ENCODE peak calls at places on chromosomes 13 and 19, in seven cellular contexts. J is sigmoid colon; C is K562; Y is IMR-90; P is mesendoderm; S is CD8-positive, alpha-beta memory T cell; Z is left lung. O is an unnamed sample.

GRCh38 chr13:69565334-69565733 is 542.3 kb upstream of the ATXN8OS start:
- DNase-seq in Y (no peak), Z (no peak), J (no peak), S (no peak), C (peak), P (peak), O (no peak)

GRCh38 chr13:33649212-33649917 is 168.6 kb upstream of the RFC3 start:
- DNase-seq in C (no peak), Y (peak), Z (no peak), P (no peak), J (no peak), S (no peak), O (no peak)

GRCh38 chr13:62250501-62251175 is 835.0 kb upstream of the PCDH20 start:
- DNase-seq in J (no peak), Z (no peak), P (no peak), C (no peak), Y (no peak), S (no peak), O (no peak)

GRCh38 chr13:37226966-37227365 is 121.5 kb upstream of the CSNK1A1L start:
- DNase-seq in Z (no peak), J (no peak), S (no peak), P (no peak), Y (peak), C (no peak), O (no peak)

GRCh38 chr19:7500811-7501450 is 12.1 kb upstream of the PEX11G start:
- DNase-seq in S (no peak), P (peak), Z (peak), J (no peak), C (peak), Y (peak), O (no peak)

GRCh38 chr19:54114340-54114826 is 1.1 kb downstream of the TFPT start:
- DNase-seq in Y (peak), Z (peak), J (no peak), S (peak), P (no peak), C (no peak), O (peak)

GRCh38 chr19:44785993-44786392 is 8.3 kb downstream of the CBLC start:
- DNase-seq in Y (no peak), C (no peak), S (no peak), Z (no peak), P (no peak), J (no peak), O (no peak)

GRCh38 chr13:104773775-104774174 is 1707.6 kb upstream of the SLC10A2 start:
- DNase-seq in J (no peak), S (no peak), C (no peak), Y (peak), Z (no peak), P (peak), O (no peak)

GRCh38 chr13:111286162-111286561 is 34.3 kb upstream of the TEX29 start:
- DNase-seq in Y (no peak), P (peak), C (no peak), Z (no peak), J (no peak), S (no peak), O (no peak)

GRCh38 chr19:34642241-34642640 is 34.7 kb downstream of the SCGB2B2 start:
- DNase-seq in P (no peak), J (no peak), C (no peak), Z (no peak), S (no peak), Y (no peak), O (no peak)

GRCh38 chr19:9934132-9934950 is 2.0 kb downstream of the OLFM2 start:
- DNase-seq in S (peak), Y (peak), P (peak), C (peak), Z (peak), J (peak), O (peak)

GRCh38 chr19:10412257-10412977 is 7.9 kb upstream of the PDE4A start:
- DNase-seq in C (no peak), P (no peak), S (no peak), J (no peak), Y (no peak), Z (no peak), O (no peak)

GRCh38 chr19:45069056-45069455 is 7.2 kb downstream of the ZNF296 start:
- DNase-seq in C (no peak), P (peak), Z (no peak), Y (no peak), S (no peak), J (no peak), O (no peak)

GRCh38 chr19:11767633-11768133 is 883 bp downstream of the ZNF441 start:
- DNase-seq in Y (peak), Z (peak), J (peak), P (peak), S (peak), C (peak), O (no peak)

GRCh38 chr19:3398114-3398899 is 31.9 kb downstream of the NFIC start:
- DNase-seq in J (peak), S (no peak), P (peak), Y (peak), C (no peak), Z (peak), O (no peak)

GRCh38 chr19:16391301-16392055 is 66.9 kb downstream of the KLF2 start:
- DNase-seq in C (no peak), J (no peak), Z (no peak), S (no peak), Y (no peak), P (no peak), O (no peak)

GRCh38 chr19:7505288-7505681 is 10.6 kb upstream of the ZNF358 start:
- DNase-seq in Y (no peak), C (no peak), J (no peak), S (no peak), Z (peak), P (no peak), O (no peak)

GRCh38 chr19:3250675-3251074 is 26.2 kb downstream of the CELF5 start:
- DNase-seq in P (peak), Y (no peak), S (no peak), Z (no peak), J (no peak), C (peak), O (no peak)

GRCh38 chr13:52846567-52847321 is 1.7 kb downstream of the PCDH8 start:
- DNase-seq in S (no peak), Z (peak), Y (peak), J (no peak), C (no peak), P (peak), O (no peak)

GRCh38 chr13:46341112-46341711 is 45.8 kb downstream of the RUBCNL start:
- DNase-seq in Z (no peak), Y (peak), J (no peak), S (no peak), C (no peak), P (no peak), O (no peak)

GRCh38 chr19:27793128-27793643 is 1419.8 kb downstream of the UQCRFS1 start:
- DNase-seq in Y (peak), Z (peak), C (peak), P (peak), J (peak), S (peak), O (peak)

GRCh38 chr13:61432029-61432428 is 16.4 kb upstream of the PCDH20 start:
- DNase-seq in Y (no peak), C (no peak), Z (no peak), J (no peak), S (no peak), P (no peak), O (no peak)

GRCh38 chr13:112062047-112062618 is 4.8 kb upstream of the SOX1 start:
- DNase-seq in J (no peak), S (no peak), Y (no peak), P (no peak), C (no peak), Z (no peak), O (no peak)

GRCh38 chr19:5103061-5103701 is 134.3 kb downstream of the KDM4B start:
- DNase-seq in Y (peak), S (no peak), Z (no peak), J (peak), C (no peak), P (no peak), O (no peak)

GRCh38 chr13:99903140-99903539 is 68.4 kb downstream of the ZIC5 start:
- DNase-seq in P (no peak), Y (no peak), J (no peak), S (no peak), Z (no peak), C (no peak), O (no peak)

GRCh38 chr13:72457151-72457550 is 270.3 kb downstream of the MZT1 start:
- DNase-seq in P (no peak), Y (no peak), J (no peak), S (no peak), C (no peak), Z (no peak), O (no peak)

GRCh38 chr13:26424181-26424580 is 133.3 kb upstream of the WASF3 start:
- DNase-seq in P (no peak), Y (no peak), C (no peak), Z (no peak), S (no peak), J (peak), O (no peak)

GRCh38 chr19:1907563-1908363 is 2.6 kb downstream of the ADAT3 start:
- DNase-seq in Y (no peak), S (no peak), C (peak), J (no peak), P (no peak), Z (peak), O (no peak)

GRCh38 chr13:70171151-70171550 is 62.9 kb upstream of the KLHL1 start:
- DNase-seq in Z (no peak), C (no peak), S (no peak), J (no peak), Y (no peak), P (no peak), O (no peak)

GRCh38 chr19:41879670-41880328 is 2.7 kb downstream of the CD79A start:
- DNase-seq in S (no peak), C (no peak), Y (no peak), J (no peak), Z (no peak), P (no peak), O (no peak)

GRCh38 chr19:41877490-41877876 is 404 bp downstream of the CD79A start:
- DNase-seq in S (no peak), Z (no peak), C (no peak), Y (no peak), J (no peak), P (no peak), O (no peak)

GRCh38 chr19:41879080-41879479 is 2.0 kb downstream of the CD79A start:
- DNase-seq in P (no peak), Z (no peak), S (no peak), Y (no peak), C (no peak), J (no peak), O (no peak)

GRCh38 chr19:41876847-41877489 is at the start of gene CD79A:
- DNase-seq in C (no peak), J (no peak), Z (no peak), Y (no peak), S (no peak), P (no peak), O (no peak)

DNA sequence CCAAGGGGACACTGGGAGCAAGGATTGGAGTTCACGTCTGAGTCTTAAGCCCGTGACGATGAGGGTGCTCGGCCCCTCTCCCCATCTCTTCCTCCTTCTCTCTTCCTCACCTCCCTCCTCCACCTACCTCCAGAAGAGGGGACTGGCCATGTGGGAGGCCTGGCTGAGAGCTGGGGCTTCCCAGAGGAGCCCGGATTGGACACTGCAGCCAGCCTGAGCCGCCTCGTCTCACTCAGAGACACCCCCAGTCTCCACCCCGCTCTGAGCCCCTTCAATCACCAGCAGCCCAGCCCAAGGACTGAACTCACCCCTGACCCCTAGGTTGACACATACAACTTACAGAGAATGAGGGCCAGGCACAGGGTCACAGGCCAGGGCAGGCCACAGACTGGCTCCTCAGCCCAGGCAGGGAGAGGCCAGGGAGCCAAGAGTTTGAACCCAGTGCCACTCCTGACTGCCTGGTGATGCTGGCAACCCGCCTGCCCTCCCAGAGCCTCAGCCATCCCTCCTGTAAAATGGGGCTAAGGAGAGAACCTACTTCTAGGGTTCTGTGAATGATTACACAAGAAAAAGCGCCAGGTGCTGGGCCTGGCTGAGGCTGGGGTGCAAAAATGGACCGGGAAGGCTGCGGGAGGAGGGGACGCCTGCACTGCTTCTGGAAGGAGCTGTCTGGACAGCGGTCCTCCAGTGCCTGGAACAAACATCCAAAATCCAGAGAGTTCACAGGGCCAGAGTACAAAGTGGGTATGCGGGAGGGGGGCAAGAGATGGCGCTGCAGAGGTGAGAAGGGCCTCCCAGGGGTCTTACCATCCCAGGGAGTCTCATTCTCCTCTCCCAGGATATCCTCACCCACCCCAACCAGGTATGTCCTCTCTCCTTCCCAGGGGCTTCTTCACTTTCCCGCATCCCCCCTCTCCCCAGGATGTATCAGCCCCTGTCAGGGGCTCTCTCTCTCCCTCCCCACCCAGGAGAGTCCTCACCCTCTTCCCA is 1.1 kb downstream of the CD79A start:
- DNase-seq in P (no peak), S (no peak), J (no peak), C (no peak), Z (no peak), Y (no peak), O (no peak)
- H3K27ac ChIP-seq in P (no peak), S (peak), J (no peak), C (peak), Z (no peak), Y (no peak), O (peak)

GRCh38 chr13:44128522-44128921 is 245.1 kb upstream of the SERP2 start:
- DNase-seq in Y (peak), C (no peak), J (peak), P (no peak), S (no peak), Z (no peak), O (no peak)
- H3K27ac ChIP-seq in Y (no peak), C (no peak), J (peak), P (no peak), S (no peak), Z (no peak), O (no peak)

GRCh38 chr13:50699874-50700663 is 143.4 kb downstream of the DLEU7 start:
- DNase-seq in Z (no peak), Y (no peak), P (no peak), C (no peak), S (no peak), J (no peak), O (no peak)

GRCh38 chr13:50697746-50698526 is 145.6 kb downstream of the DLEU7 start:
- DNase-seq in S (no peak), C (no peak), Y (no peak), P (no peak), Z (no peak), J (no peak), O (no peak)

GRCh38 chr13:50706505-50706904 is 137.0 kb downstream of the DLEU7 start:
- DNase-seq in P (no peak), Z (no peak), Y (no peak), C (no peak), J (no peak), S (no peak), O (no peak)

GRCh38 chr13:50700664-50701266 is 142.7 kb downstream of the DLEU7 start:
- DNase-seq in C (no peak), Y (no peak), S (no peak), J (no peak), P (no peak), Z (no peak), O (no peak)

GRCh38 chr13:50701469-50701868 is 142.0 kb downstream of the DLEU7 start:
- DNase-seq in Y (no peak), Z (no peak), C (no peak), J (no peak), P (no peak), S (no peak), O (no peak)
- H3K27ac ChIP-seq in Y (no peak), Z (no peak), C (no peak), J (no peak), P (no peak), S (no peak), O (no peak)

GRCh38 chr19:32977269-32977668 is 5.2 kb downstream of the FAAP24 start:
- DNase-seq in Z (no peak), S (no peak), P (no peak), Y (peak), J (no peak), C (no peak), O (no peak)
- H3K27ac ChIP-seq in Z (no peak), S (no peak), P (no peak), Y (no peak), J (no peak), C (no peak), O (no peak)

DNA sequence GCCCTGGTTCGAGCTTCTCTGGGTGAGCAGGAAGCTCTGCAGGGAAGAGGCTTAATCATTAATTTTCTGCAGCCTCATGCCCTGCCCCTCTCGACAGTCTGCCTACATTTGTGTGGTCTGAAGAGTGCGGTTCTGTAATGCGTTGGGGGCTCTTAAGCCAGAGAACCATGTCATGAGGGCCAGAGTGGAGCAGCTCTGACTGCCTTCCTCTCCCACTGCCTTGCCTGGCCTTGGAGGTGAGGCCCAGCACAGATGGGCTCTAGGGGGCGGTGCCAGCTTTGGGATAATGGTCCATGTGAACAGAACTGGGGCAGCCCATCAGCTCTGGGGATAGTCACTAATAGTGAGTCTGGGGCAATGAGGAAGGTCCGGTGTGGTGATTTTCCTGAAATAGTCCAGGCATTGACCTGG is 5.7 kb downstream of the FGF9 start:
- DNase-seq in J (peak), Y (no peak), S (no peak), C (no peak), Z (no peak), P (peak), O (no peak)
- H3K27ac ChIP-seq in J (no peak), Y (no peak), S (no peak), C (no peak), Z (no peak), P (no peak), O (no peak)

GRCh38 chr13:23776698-23777570 is 112.3 kb downstream of the MIPEP start:
- DNase-seq in Z (no peak), Y (no peak), C (no peak), S (no peak), J (no peak), P (no peak), O (no peak)

GRCh38 chr13:23778007-23778687 is 111.1 kb downstream of the MIPEP start:
- DNase-seq in J (no peak), S (no peak), Z (no peak), C (no peak), P (no peak), Y (peak), O (no peak)

GRCh38 chr13:23778879-23779278 is 110.3 kb downstream of the MIPEP start:
- DNase-seq in Y (peak), Z (no peak), P (no peak), S (no peak), J (no peak), C (no peak), O (no peak)

GRCh38 chr13:23772717-23773116 is 116.5 kb downstream of the MIPEP start:
- DNase-seq in Z (no peak), S (no peak), C (no peak), J (no peak), P (no peak), Y (no peak), O (no peak)

GRCh38 chr13:23777571-23777870 is 111.7 kb downstream of the MIPEP start:
- DNase-seq in J (no peak), S (no peak), Z (no peak), P (no peak), Y (no peak), C (no peak), O (no peak)
- H3K27ac ChIP-seq in J (no peak), S (no peak), Z (peak), P (no peak), Y (peak), C (no peak), O (no peak)

GRCh38 chr19:49656456-49657109 is 9.1 kb downstream of the IRF3 start:
- DNase-seq in C (no peak), P (no peak), J (no peak), Z (no peak), Y (no peak), S (no peak), O (no peak)

GRCh38 chr19:49660338-49660961 is 5.2 kb downstream of the IRF3 start:
- DNase-seq in S (no peak), C (no peak), Y (no peak), P (no peak), J (no peak), Z (no peak), O (no peak)

GRCh38 chr19:49658139-49658517 is 7.5 kb downstream of the IRF3 start:
- DNase-seq in S (no peak), C (no peak), Y (no peak), P (no peak), Z (no peak), J (no peak), O (no peak)

GRCh38 chr19:49657493-49658138 is 8.0 kb downstream of the IRF3 start:
- DNase-seq in Z (no peak), P (no peak), C (no peak), S (no peak), Y (no peak), J (no peak), O (no peak)

GRCh38 chr19:49658566-49659442 is 6.9 kb downstream of the IRF3 start:
- DNase-seq in S (no peak), P (no peak), C (no peak), Y (no peak), Z (no peak), J (no peak), O (no peak)
- H3K27ac ChIP-seq in S (no peak), P (no peak), C (no peak), Y (no peak), Z (no peak), J (no peak), O (peak)

GRCh38 chr13:101516262-101516661 is 63.8 kb downstream of the ITGBL1 start:
- DNase-seq in P (no peak), J (no peak), Y (no peak), C (no peak), S (no peak), Z (no peak), O (no peak)
- H3K27ac ChIP-seq in P (no peak), J (no peak), Y (no peak), C (no peak), S (no peak), Z (no peak), O (no peak)

GRCh38 chr13:114077121-114077937 is 55.1 kb downstream of the RASA3 start:
- DNase-seq in S (no peak), J (peak), Y (no peak), P (no peak), C (no peak), Z (no peak), O (no peak)
- H3K27ac ChIP-seq in S (no peak), J (peak), Y (no peak), P (no peak), C (no peak), Z (no peak), O (no peak)